ENCODE peak calls at places on chromosome 17, in eight cellular contexts. N, M, Z, H, T, J, S and I are unnamed samples.

GRCh38 chr17:37239690-37240344 is 136.0 kb upstream of the C17orf78 start:
- DNase-seq in N (no peak), M (no peak), Z (no peak), H (peak; percentile 3), T (peak; percentile 38), J (no peak), S (no peak), I (no peak)

GRCh38 chr17:80210348-80211108 is 9.6 kb downstream of the SGSH start:
- DNase-seq in N (no peak), M (no peak), Z (no peak), H (no peak), T (no peak), J (no peak), S (no peak), I (no peak)

GRCh38 chr17:49198206-49198605 is 12.2 kb downstream of the GNGT2 start:
- DNase-seq in N (no peak), M (no peak), Z (no peak), H (no peak), T (no peak), J (no peak), S (no peak), I (no peak)

GRCh38 chr17:42153919-42154491 is 784 bp downstream of the RAB5C start:
- DNase-seq in N (no peak), M (no peak), Z (no peak), H (no peak), T (no peak), J (no peak), S (no peak), I (no peak)

GRCh38 chr17:41687828-41688640 is 651 bp upstream of the EIF1 start:
- DNase-seq in N (peak; percentile 65), M (peak; percentile 67), Z (peak; percentile 73), H (no peak), T (no peak), J (peak; percentile 51), S (no peak), I (peak; percentile 58)

GRCh38 chr17:68172461-68172954 is 75.3 kb upstream of the AMZ2 start:
- DNase-seq in N (peak; percentile 82), M (peak; percentile 75), Z (peak; percentile 81), H (peak; percentile 63), T (peak; percentile 18), J (peak; percentile 66), S (peak; percentile 94), I (peak; percentile 71)

GRCh38 chr17:39271546-39271945 is 45.8 kb upstream of the STAC2 start:
- DNase-seq in N (no peak), M (no peak), Z (no peak), H (no peak), T (no peak), J (no peak), S (no peak), I (no peak)

GRCh38 chr17:16870253-16871245 is 101.4 kb downstream of the TNFRSF13B start:
- DNase-seq in N (peak; percentile 21), M (no peak), Z (no peak), H (no peak), T (no peak), J (no peak), S (peak; percentile 71), I (peak; percentile 2)

GRCh38 chr17:35414247-35414646 is 18.1 kb downstream of the SLFN12 start:
- DNase-seq in N (no peak), M (no peak), Z (no peak), H (no peak), T (no peak), J (no peak), S (no peak), I (no peak)

GRCh38 chr17:80095844-80096475 is 5.4 kb upstream of the GAA start:
- DNase-seq in N (no peak), M (peak; percentile 20), Z (no peak), H (no peak), T (no peak), J (peak; percentile 46), S (peak; percentile 78), I (no peak)

GRCh38 chr17:41767324-41768042 is 19.0 kb downstream of the JUP start:
- DNase-seq in N (no peak), M (no peak), Z (no peak), H (no peak), T (no peak), J (no peak), S (no peak), I (no peak)

GRCh38 chr17:66733759-66734158 is 101.2 kb upstream of the CACNG5 start:
- DNase-seq in N (no peak), M (no peak), Z (no peak), H (no peak), T (no peak), J (no peak), S (no peak), I (no peak)

GRCh38 chr17:79940381-79941087 is 95.1 kb downstream of the TBC1D16 start:
- DNase-seq in N (no peak), M (peak; percentile 28), Z (no peak), H (no peak), T (no peak), J (peak; percentile 42), S (peak; percentile 77), I (no peak)

GRCh38 chr17:51673066-51673465 is 412.7 kb downstream of the UTP18 start:
- DNase-seq in N (no peak), M (no peak), Z (no peak), H (no peak), T (no peak), J (no peak), S (no peak), I (no peak)

GRCh38 chr17:39194089-39194984 is 3.1 kb downstream of the CACNB1 start:
- DNase-seq in N (no peak), M (no peak), Z (peak; percentile 31), H (no peak), T (peak; percentile 84), J (no peak), S (no peak), I (peak; percentile 65)

GRCh38 chr17:82876149-82876548 is 36.3 kb upstream of the ZNF750 start:
- DNase-seq in N (no peak), M (no peak), Z (no peak), H (no peak), T (no peak), J (no peak), S (no peak), I (peak; percentile 57)
- TF ChIP-seq POLR2A in N (no peak), M (no peak), Z (no peak), H (no peak), T (no peak), J (no peak), S (no peak), I (no peak)

GRCh38 chr17:81538651-81539570 is 10.7 kb downstream of the FSCN2 start:
- DNase-seq in N (no peak), M (no peak), Z (no peak), H (no peak), T (no peak), J (no peak), S (no peak), I (no peak)
- TF ChIP-seq POLR2A in N (no peak), M (no peak), Z (no peak), H (no peak), T (no peak), J (no peak), S (no peak), I (no peak)

DNA sequence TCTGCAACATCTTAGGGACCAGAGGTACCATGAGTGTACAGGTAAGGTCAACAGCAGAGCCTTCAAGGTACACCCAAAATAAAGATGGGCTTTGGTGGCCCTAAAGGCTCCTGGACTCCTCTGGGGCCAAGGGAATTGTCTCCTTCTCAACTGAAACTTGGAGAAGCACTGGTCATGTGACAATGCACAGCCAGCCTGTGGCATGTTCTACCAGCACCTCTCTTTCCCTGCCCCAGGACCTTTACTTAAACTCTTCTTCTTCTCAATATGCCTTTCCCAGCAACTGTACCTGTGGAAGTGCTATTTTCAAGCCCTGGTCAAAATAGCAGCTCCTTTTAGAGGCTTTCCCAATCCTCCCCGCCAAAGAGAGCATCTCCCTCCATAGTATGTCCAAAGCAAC is 28.4 kb downstream of the PIPOX start:
- DNase-seq in N (no peak), M (no peak), Z (no peak), H (no peak), T (no peak), J (no peak), S (no peak), I (no peak)
- TF ChIP-seq POLR2A in N (no peak), M (no peak), Z (no peak), H (no peak), T (no peak), J (no peak), S (no peak), I (no peak)

GRCh38 chr17:44556114-44556853 is 1.0 kb upstream of the FZD2 start:
- DNase-seq in N (peak; percentile 29), M (peak; percentile 45), Z (peak; percentile 47), H (peak; percentile 19), T (peak; percentile 84), J (no peak), S (no peak), I (peak; percentile 34)

GRCh38 chr17:44557653-44558285 is 485 bp downstream of the FZD2 start:
- DNase-seq in N (peak; percentile 36), M (peak; percentile 56), Z (peak; percentile 33), H (no peak), T (no peak), J (no peak), S (peak; percentile 86), I (peak; percentile 36)

GRCh38 chr17:44558349-44559287 is 1.3 kb downstream of the FZD2 start:
- DNase-seq in N (no peak), M (peak; percentile 45), Z (no peak), H (no peak), T (no peak), J (no peak), S (no peak), I (peak; percentile 22)

GRCh38 chr17:44555056-44555455 is 2.2 kb upstream of the FZD2 start:
- DNase-seq in N (no peak), M (no peak), Z (no peak), H (no peak), T (no peak), J (no peak), S (no peak), I (no peak)

GRCh38 chr17:44556854-44557606 is at the start of gene FZD2:
- DNase-seq in N (peak; percentile 73), M (peak; percentile 88), Z (peak; percentile 82), H (peak; percentile 91), T (peak; percentile 99), J (peak; percentile 62), S (peak; percentile 93), I (peak; percentile 95)
- TF ChIP-seq POLR2A in N (no peak), M (no peak), Z (no peak), H (no peak), T (peak; percentile 68), J (no peak), S (no peak), I (no peak)

GRCh38 chr17:8630227-8630801 is at the start of gene MYH10:
- DNase-seq in N (no peak), M (peak; percentile 67), Z (peak; percentile 15), H (no peak), T (no peak), J (peak; percentile 48), S (peak; percentile 89), I (peak; percentile 37)
- TF ChIP-seq POLR2A in N (no peak), M (peak; percentile 38), Z (no peak), H (peak; percentile 21), T (peak; percentile 76), J (no peak), S (no peak), I (peak; percentile 68)